ENCODE peak calls at places on chromosome 11, in four cellular contexts. K is K562, H is HepG2, T is GM12878. D is an unnamed sample.

GRCh38 chr11:46676436-46677158 is 23.8 kb downstream of the ARHGAP1 start:
- DNase-seq in K (no peak), H (no peak), T (no peak), D (no peak)

GRCh38 chr11:36278531-36279245 is 10.5 kb downstream of the COMMD9 start:
- DNase-seq in K (no peak), H (no peak), T (no peak), D (no peak)

GRCh38 chr11:111557425-111558111 is 17.0 kb downstream of the LAYN start:
- DNase-seq in K (no peak), H (peak), T (no peak), D (no peak)

GRCh38 chr11:102528618-102529017 is 1.9 kb downstream of the MMP7 start:
- DNase-seq in K (no peak), H (no peak), T (no peak), D (no peak)

GRCh38 chr11:40029406-40029805 is 1430.0 kb downstream of the LRRC4C start:
- DNase-seq in K (no peak), H (no peak), T (no peak), D (no peak)

GRCh38 chr11:66727883-66728759 is 895 bp downstream of the SPTBN2 start:
- DNase-seq in K (peak), H (no peak), T (no peak), D (peak)

GRCh38 chr11:1163321-1163910 is 5.7 kb downstream of the MUC5AC start:
- DNase-seq in K (no peak), H (no peak), T (no peak), D (no peak)

GRCh38 chr11:66420671-66421476 is at the start of gene NPAS4:
- DNase-seq in K (no peak), H (no peak), T (no peak), D (peak)

GRCh38 chr11:118152552-118153471 is at the start of gene SCN4B:
- DNase-seq in K (peak), H (no peak), T (no peak), D (peak)

GRCh38 chr11:57599381-57599780 is 1.9 kb downstream of the SERPING1 start:
- DNase-seq in K (no peak), H (no peak), T (no peak), D (no peak)

DNA sequence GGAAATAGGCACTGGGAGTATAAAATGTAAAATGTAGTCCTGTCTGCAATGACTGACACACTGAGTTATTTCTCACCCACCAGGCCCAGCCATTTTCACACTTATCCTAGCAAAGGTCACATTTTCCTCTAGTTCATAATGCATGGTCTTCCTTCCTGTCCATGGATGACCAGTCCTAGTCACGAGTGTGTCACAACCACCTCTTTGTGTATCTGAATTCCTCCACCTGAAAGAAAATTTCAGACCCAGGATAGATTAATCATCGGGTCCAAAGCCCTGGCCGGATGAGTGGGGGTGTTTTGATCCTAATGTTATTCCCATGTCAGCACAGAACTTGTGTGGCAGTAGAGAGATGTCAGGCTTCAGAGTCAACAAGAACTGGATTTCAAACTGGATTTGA is at the start of gene MRGPRX4:
- DNase-seq in K (no peak), H (peak), T (no peak), D (no peak)
- TF ChIP-seq CREM in K (no peak), H (no peak), T (no peak), D (no peak)

GRCh38 chr11:2366271-2366670 is 10.8 kb upstream of the CD81 start:
- DNase-seq in K (no peak), H (no peak), T (no peak), D (no peak)

GRCh38 chr11:2368178-2368850 is 8.8 kb upstream of the CD81 start:
- DNase-seq in K (no peak), H (no peak), T (no peak), D (no peak)

GRCh38 chr11:2366733-2367132 is 10.4 kb upstream of the CD81 start:
- DNase-seq in K (peak), H (no peak), T (no peak), D (no peak)

GRCh38 chr11:2368851-2369180 is 8.3 kb upstream of the CD81 start:
- DNase-seq in K (no peak), H (no peak), T (no peak), D (no peak)

DNA sequence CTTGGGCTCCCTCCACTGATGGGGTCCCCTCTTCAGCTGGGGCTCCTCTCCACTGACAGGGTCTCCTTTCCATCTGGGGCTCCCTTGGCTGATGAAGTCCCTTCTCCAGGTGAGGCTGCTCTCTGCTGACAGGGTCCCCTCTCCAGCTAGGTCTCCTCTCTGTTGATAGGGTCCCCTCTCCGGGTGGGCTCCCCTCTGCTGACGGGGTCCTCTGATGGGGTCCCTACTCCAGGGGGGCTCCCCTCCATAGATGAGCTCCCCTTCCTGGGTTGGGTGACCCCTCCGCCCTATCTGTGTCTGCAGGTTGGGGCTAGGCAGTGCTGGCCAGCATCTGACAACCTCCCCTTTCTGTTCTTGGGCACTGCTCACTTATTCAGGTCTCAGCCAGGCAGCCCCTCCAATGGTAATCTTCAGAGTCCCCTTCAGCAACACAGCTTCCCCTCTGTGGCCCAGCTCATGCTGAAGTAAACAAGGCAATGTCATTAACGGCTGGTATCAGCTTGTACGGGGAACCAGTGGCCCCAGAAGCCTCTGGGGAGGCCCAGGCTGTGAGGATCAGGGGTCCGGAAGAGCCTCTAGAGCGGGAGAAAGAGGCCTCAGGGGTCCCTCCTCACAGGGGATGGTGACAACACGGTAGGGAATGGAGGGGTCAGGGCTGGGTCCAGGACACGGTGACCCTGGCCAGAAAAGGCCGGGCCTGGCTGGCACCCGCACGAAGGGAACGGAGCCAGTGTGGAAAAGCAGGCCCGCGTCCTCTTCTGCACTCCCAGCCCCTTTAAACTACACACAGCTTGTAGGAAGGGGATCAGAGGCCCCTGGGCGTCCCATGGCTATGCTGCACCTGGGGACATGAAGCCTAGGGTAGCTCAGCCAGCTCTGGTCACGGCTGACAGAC is 9.6 kb upstream of the CD81 start:
- DNase-seq in K (no peak), H (no peak), T (no peak), D (no peak)
- TF ChIP-seq CREM in K (no peak), H (no peak), T (no peak), D (no peak)

DNA sequence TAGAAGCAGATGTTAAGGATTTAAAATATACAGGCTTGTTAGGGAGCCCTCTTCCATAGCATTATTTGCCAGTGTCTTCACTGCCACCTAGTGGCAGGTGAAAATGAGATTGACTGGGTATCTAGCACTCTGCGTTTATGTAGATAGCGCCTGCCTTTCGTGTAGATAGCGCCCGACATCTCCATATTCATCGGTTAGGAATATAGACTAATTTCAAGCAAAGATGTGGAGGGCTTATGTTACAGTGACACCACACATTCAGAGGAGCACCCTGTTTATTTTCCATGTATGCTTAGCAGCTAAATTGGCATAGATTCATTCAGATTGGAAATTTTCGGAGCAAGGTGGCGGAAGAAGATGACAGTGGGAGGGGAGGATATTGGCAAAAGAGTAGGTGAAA is 72.0 kb downstream of the SLC5A12 start:
- DNase-seq in K (peak), H (peak), T (peak), D (peak)
- TF ChIP-seq CREM in K (no peak), H (no peak), T (no peak), D (no peak)

GRCh38 chr11:112651345-112651744 is 309.9 kb upstream of the NCAM1 start:
- DNase-seq in K (no peak), H (no peak), T (no peak), D (no peak)
- TF ChIP-seq CREM in K (no peak), H (no peak), T (no peak), D (no peak)

GRCh38 chr11:64250875-64251721 is at the start of gene PLCB3:
- DNase-seq in K (peak), H (no peak), T (no peak), D (peak)
- TF ChIP-seq CREM in K (no peak), H (no peak), T (no peak), D (peak)

GRCh38 chr11:109040303-109040702 is 375.4 kb downstream of the DDX10 start:
- DNase-seq in K (peak), H (peak), T (no peak), D (peak)
- TF ChIP-seq CREM in K (peak), H (no peak), T (no peak), D (no peak)

DNA sequence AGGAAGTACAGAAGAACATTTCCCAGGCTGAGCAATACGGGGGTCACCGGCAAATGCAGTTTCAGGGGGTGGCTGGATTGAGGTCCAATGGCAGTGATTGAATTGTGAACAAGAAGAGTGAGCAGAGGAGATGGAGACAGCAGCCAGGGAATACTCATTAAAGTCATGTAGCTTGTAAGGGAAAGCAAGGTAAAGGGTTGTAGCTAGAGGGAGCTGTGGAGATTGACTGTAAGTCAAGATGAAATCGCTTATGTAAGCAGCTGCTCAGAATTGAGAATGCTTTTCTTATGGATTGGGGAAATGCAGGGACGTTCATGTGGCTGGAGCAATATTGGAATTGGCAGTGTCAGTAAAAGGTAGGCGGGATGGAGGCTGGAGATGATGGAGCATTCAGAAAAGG is 111.4 kb upstream of the TBCEL start:
- DNase-seq in K (peak), H (peak), T (no peak), D (no peak)
- TF ChIP-seq CREM in K (no peak), H (no peak), T (no peak), D (no peak)

D was measured in WTC11.